ENCODE peak calls at places on chromosomes 3 and 15, in ten cellular contexts. Y, W, K, O, P, J, D, Z, M and C are unnamed samples.

GRCh38 chr15:22845289-22845900 is 6.9 kb downstream of the NIPA2 start:
- DNase-seq in Y (no peak), W (no peak), K (no peak), O (no peak), P (no peak), J (no peak), D (no peak), Z (no peak), M (no peak), C (no peak)

GRCh38 chr3:138148503-138148902 is 16.3 kb upstream of the A4GNT start:
- DNase-seq in Y (no peak), W (no peak), K (no peak), O (no peak), P (no peak), J (no peak), D (no peak), Z (no peak), M (no peak), C (no peak)

GRCh38 chr3:126850370-126851085 is 132.4 kb upstream of the PLXNA1 start:
- DNase-seq in Y (no peak), W (no peak), K (peak), O (peak), P (no peak), J (no peak), D (no peak), Z (no peak), M (no peak), C (no peak)

GRCh38 chr3:58386966-58387365 is 46.7 kb downstream of the PDHB start:
- DNase-seq in Y (peak), W (no peak), K (peak), O (no peak), P (no peak), J (no peak), D (peak), Z (no peak), M (peak), C (no peak)

GRCh38 chr3:101943028-101943427 is 93.7 kb downstream of the NFKBIZ start:
- DNase-seq in Y (no peak), W (no peak), K (no peak), O (no peak), P (no peak), J (no peak), D (no peak), Z (no peak), M (no peak), C (no peak)

GRCh38 chr3:113783980-113784379 is 37.1 kb downstream of the ATP6V1A start:
- DNase-seq in Y (no peak), W (no peak), K (peak), O (no peak), P (no peak), J (no peak), D (no peak), Z (no peak), M (peak), C (no peak)

GRCh38 chr15:83571820-83572707 is 81.9 kb upstream of the ADAMTSL3 start:
- DNase-seq in Y (no peak), W (peak), K (peak), O (no peak), P (no peak), J (peak), D (no peak), Z (no peak), M (peak), C (no peak)

GRCh38 chr3:143203848-143204247 is 84.3 kb downstream of the CHST2 start:
- DNase-seq in Y (no peak), W (no peak), K (no peak), O (no peak), P (no peak), J (no peak), D (no peak), Z (no peak), M (no peak), C (no peak)

GRCh38 chr15:85758655-85758978 is 36.1 kb downstream of the KLHL25 start:
- DNase-seq in Y (no peak), W (no peak), K (no peak), O (no peak), P (no peak), J (no peak), D (no peak), Z (peak), M (no peak), C (no peak)

GRCh38 chr3:196219194-196219969 is 3.0 kb downstream of the SLC51A start:
- DNase-seq in Y (peak), W (peak), K (peak), O (peak), P (peak), J (peak), D (peak), Z (no peak), M (peak), C (peak)

GRCh38 chr3:38662544-38662943 is 13.1 kb upstream of the SCN5A start:
- DNase-seq in Y (no peak), W (peak), K (peak), O (no peak), P (no peak), J (peak), D (no peak), Z (no peak), M (peak), C (peak)

GRCh38 chr15:20295238-20295811 is 246.3 kb downstream of the GOLGA6L6 start:
- DNase-seq in Y (peak), W (no peak), K (no peak), O (peak), P (no peak), J (no peak), D (no peak), Z (peak), M (no peak), C (no peak)

GRCh38 chr3:129602730-129603560 is 3.5 kb downstream of the PLXND1 start:
- DNase-seq in Y (no peak), W (no peak), K (peak), O (peak), P (no peak), J (no peak), D (peak), Z (no peak), M (peak), C (no peak)